ENCODE peak calls at places on chromosome 15, in eight cellular contexts. One of them, this sample, is unnamed.

GRCh38 chr15:67180514-67181191 is 73.8 kb downstream of the AAGAB start:
- DNase-seq in fibroblast of mammary gland: no peak
- DNase-seq in ovary: peak
- DNase-seq in choroid plexus epithelial cell: no peak
- DNase-seq in dorsolateral prefrontal cortex: peak
- DNase-seq in tibial artery: peak
- DNase-seq in BJ: no peak
- DNase-seq in GM12878: no peak
- DNase-seq in this sample: no peak

GRCh38 chr15:40846846-40847224 is 3.0 kb downstream of the SPINT1 start:
- DNase-seq in fibroblast of mammary gland: no peak
- DNase-seq in ovary: no peak
- DNase-seq in choroid plexus epithelial cell: no peak
- DNase-seq in dorsolateral prefrontal cortex: no peak
- DNase-seq in tibial artery: no peak
- DNase-seq in BJ: no peak
- DNase-seq in GM12878: no peak
- DNase-seq in this sample: no peak

GRCh38 chr15:50261979-50262378 is 3.5 kb downstream of the HDC start:
- DNase-seq in fibroblast of mammary gland: no peak
- DNase-seq in ovary: no peak
- DNase-seq in choroid plexus epithelial cell: no peak
- DNase-seq in dorsolateral prefrontal cortex: no peak
- DNase-seq in tibial artery: no peak
- DNase-seq in BJ: no peak
- DNase-seq in GM12878: no peak
- DNase-seq in this sample: no peak

GRCh38 chr15:34883042-34883441 is 86.5 kb downstream of the AQR start:
- DNase-seq in fibroblast of mammary gland: peak
- DNase-seq in ovary: no peak
- DNase-seq in choroid plexus epithelial cell: peak
- DNase-seq in dorsolateral prefrontal cortex: no peak
- DNase-seq in tibial artery: no peak
- DNase-seq in BJ: no peak
- DNase-seq in GM12878: no peak
- DNase-seq in this sample: peak

GRCh38 chr15:43534897-43535296 is 17.5 kb downstream of the MAP1A start:
- DNase-seq in fibroblast of mammary gland: no peak
- DNase-seq in ovary: no peak
- DNase-seq in choroid plexus epithelial cell: no peak
- DNase-seq in dorsolateral prefrontal cortex: no peak
- DNase-seq in tibial artery: no peak
- DNase-seq in BJ: no peak
- DNase-seq in GM12878: no peak
- DNase-seq in this sample: no peak

GRCh38 chr15:24039683-24040082 is 352.6 kb upstream of the NDN start:
- DNase-seq in fibroblast of mammary gland: no peak
- DNase-seq in ovary: no peak
- DNase-seq in choroid plexus epithelial cell: no peak
- DNase-seq in dorsolateral prefrontal cortex: no peak
- DNase-seq in tibial artery: no peak
- DNase-seq in BJ: no peak
- DNase-seq in GM12878: no peak
- DNase-seq in this sample: peak

GRCh38 chr15:98969126-98969735 is 38.4 kb downstream of the PGPEP1L start:
- DNase-seq in fibroblast of mammary gland: no peak
- DNase-seq in ovary: no peak
- DNase-seq in choroid plexus epithelial cell: no peak
- DNase-seq in dorsolateral prefrontal cortex: no peak
- DNase-seq in tibial artery: no peak
- DNase-seq in BJ: no peak
- DNase-seq in GM12878: no peak
- DNase-seq in this sample: no peak

GRCh38 chr15:92770641-92771040 is 115.1 kb upstream of the FAM174B start:
- DNase-seq in fibroblast of mammary gland: no peak
- DNase-seq in ovary: no peak
- DNase-seq in choroid plexus epithelial cell: no peak
- DNase-seq in dorsolateral prefrontal cortex: no peak
- DNase-seq in tibial artery: no peak
- DNase-seq in BJ: no peak
- DNase-seq in GM12878: no peak
- DNase-seq in this sample: no peak

GRCh38 chr15:31799711-31800321 is 230.5 kb upstream of the CHRNA7 start:
- DNase-seq in fibroblast of mammary gland: peak
- DNase-seq in ovary: no peak
- DNase-seq in choroid plexus epithelial cell: no peak
- DNase-seq in dorsolateral prefrontal cortex: no peak
- DNase-seq in tibial artery: no peak
- DNase-seq in BJ: no peak
- DNase-seq in GM12878: peak
- DNase-seq in this sample: no peak

GRCh38 chr15:86515625-86516024 is 436.0 kb downstream of the AGBL1 start:
- DNase-seq in fibroblast of mammary gland: no peak
- DNase-seq in ovary: no peak
- DNase-seq in choroid plexus epithelial cell: no peak
- DNase-seq in dorsolateral prefrontal cortex: no peak
- DNase-seq in tibial artery: no peak
- DNase-seq in BJ: no peak
- DNase-seq in GM12878: no peak
- DNase-seq in this sample: no peak

GRCh38 chr15:78749831-78750230 is 61.4 kb downstream of the ADAMTS7 start:
- DNase-seq in fibroblast of mammary gland: no peak
- DNase-seq in ovary: peak
- DNase-seq in choroid plexus epithelial cell: no peak
- DNase-seq in dorsolateral prefrontal cortex: peak
- DNase-seq in tibial artery: peak
- DNase-seq in BJ: no peak
- DNase-seq in GM12878: no peak
- DNase-seq in this sample: no peak

GRCh38 chr15:51121118-51121517 is 26.4 kb upstream of the TNFAIP8L3 start:
- DNase-seq in fibroblast of mammary gland: peak
- DNase-seq in ovary: peak
- DNase-seq in choroid plexus epithelial cell: peak
- DNase-seq in dorsolateral prefrontal cortex: no peak
- DNase-seq in tibial artery: peak
- DNase-seq in BJ: peak
- DNase-seq in GM12878: no peak
- DNase-seq in this sample: peak

GRCh38 chr15:89052474-89052873 is 35.8 kb upstream of the ABHD2 start:
- DNase-seq in fibroblast of mammary gland: peak
- DNase-seq in ovary: no peak
- DNase-seq in choroid plexus epithelial cell: peak
- DNase-seq in dorsolateral prefrontal cortex: no peak
- DNase-seq in tibial artery: no peak
- DNase-seq in BJ: peak
- DNase-seq in GM12878: no peak
- DNase-seq in this sample: peak

GRCh38 chr15:49831206-49831965 is 210.5 kb downstream of the DTWD1 start:
- DNase-seq in fibroblast of mammary gland: peak
- DNase-seq in ovary: no peak
- DNase-seq in choroid plexus epithelial cell: peak
- DNase-seq in dorsolateral prefrontal cortex: no peak
- DNase-seq in tibial artery: peak
- DNase-seq in BJ: peak
- DNase-seq in GM12878: no peak
- DNase-seq in this sample: peak

GRCh38 chr15:94760348-94760747 is 529.0 kb downstream of the MCTP2 start:
- DNase-seq in fibroblast of mammary gland: no peak
- DNase-seq in ovary: no peak
- DNase-seq in choroid plexus epithelial cell: no peak
- DNase-seq in dorsolateral prefrontal cortex: no peak
- DNase-seq in tibial artery: no peak
- DNase-seq in BJ: no peak
- DNase-seq in GM12878: no peak
- DNase-seq in this sample: no peak

GRCh38 chr15:98946301-98947255 is 61.0 kb downstream of the PGPEP1L start:
- DNase-seq in fibroblast of mammary gland: peak
- DNase-seq in ovary: no peak
- DNase-seq in choroid plexus epithelial cell: no peak
- DNase-seq in dorsolateral prefrontal cortex: no peak
- DNase-seq in tibial artery: peak
- DNase-seq in BJ: no peak
- DNase-seq in GM12878: no peak
- DNase-seq in this sample: no peak

GRCh38 chr15:82810863-82811421 is 1.5 kb downstream of the WHAMM start:
- DNase-seq in fibroblast of mammary gland: no peak
- DNase-seq in ovary: no peak
- DNase-seq in choroid plexus epithelial cell: peak
- DNase-seq in dorsolateral prefrontal cortex: no peak
- DNase-seq in tibial artery: no peak
- DNase-seq in BJ: no peak
- DNase-seq in GM12878: peak
- DNase-seq in this sample: peak
- H3K4me3 ChIP-seq in fibroblast of mammary gland: peak
- H3K4me3 ChIP-seq in ovary: peak
- H3K4me3 ChIP-seq in choroid plexus epithelial cell: peak
- H3K4me3 ChIP-seq in dorsolateral prefrontal cortex: peak
- H3K4me3 ChIP-seq in tibial artery: peak
- H3K4me3 ChIP-seq in BJ: peak
- H3K4me3 ChIP-seq in GM12878: peak
- H3K4me3 ChIP-seq in this sample: peak

DNA sequence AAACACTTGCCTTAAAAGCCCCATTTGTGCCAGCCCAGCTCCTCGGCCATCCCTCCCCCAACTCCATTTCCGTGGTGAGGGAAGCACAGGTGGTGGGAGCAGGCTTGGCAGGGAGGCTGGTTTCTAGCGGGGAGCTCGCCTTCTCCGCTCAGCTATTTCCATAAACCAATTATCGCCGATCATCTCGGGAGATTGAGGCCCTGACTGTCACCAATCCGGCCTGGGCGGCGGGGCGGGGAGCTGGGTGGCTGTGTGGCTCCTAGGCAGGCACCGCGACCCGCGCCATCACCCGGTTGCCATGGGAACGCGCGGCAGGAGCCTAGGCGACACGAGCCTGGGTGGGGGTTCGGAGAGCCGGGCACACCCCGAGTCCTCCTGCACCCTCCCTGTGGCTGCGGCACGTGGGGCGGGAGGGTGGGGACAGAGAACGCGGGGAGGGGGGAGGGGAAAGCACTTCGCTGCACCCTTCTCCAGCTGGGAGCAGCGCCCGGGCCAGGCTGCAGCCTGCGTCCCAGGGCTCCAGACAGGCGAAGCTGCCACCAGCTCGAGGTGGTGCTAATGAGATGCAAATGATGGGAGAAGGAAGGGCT is 9.3 kb downstream of the CCDC33 start:
- DNase-seq in fibroblast of mammary gland: no peak
- DNase-seq in ovary: no peak
- DNase-seq in choroid plexus epithelial cell: no peak
- DNase-seq in dorsolateral prefrontal cortex: peak
- DNase-seq in tibial artery: no peak
- DNase-seq in BJ: no peak
- DNase-seq in GM12878: no peak
- DNase-seq in this sample: no peak
- H3K4me3 ChIP-seq in fibroblast of mammary gland: no peak
- H3K4me3 ChIP-seq in ovary: no peak
- H3K4me3 ChIP-seq in choroid plexus epithelial cell: no peak
- H3K4me3 ChIP-seq in dorsolateral prefrontal cortex: peak
- H3K4me3 ChIP-seq in tibial artery: no peak
- H3K4me3 ChIP-seq in BJ: no peak
- H3K4me3 ChIP-seq in GM12878: no peak
- H3K4me3 ChIP-seq in this sample: no peak

GRCh38 chr15:72784233-72784876 is 797 bp upstream of the ADPGK start:
- DNase-seq in fibroblast of mammary gland: peak
- DNase-seq in ovary: peak
- DNase-seq in choroid plexus epithelial cell: peak
- DNase-seq in dorsolateral prefrontal cortex: no peak
- DNase-seq in tibial artery: no peak
- DNase-seq in BJ: peak
- DNase-seq in GM12878: peak
- DNase-seq in this sample: peak

GRCh38 chr15:72783563-72784232 is at the start of gene ADPGK:
- DNase-seq in fibroblast of mammary gland: peak
- DNase-seq in ovary: peak
- DNase-seq in choroid plexus epithelial cell: peak
- DNase-seq in dorsolateral prefrontal cortex: peak
- DNase-seq in tibial artery: peak
- DNase-seq in BJ: peak
- DNase-seq in GM12878: peak
- DNase-seq in this sample: peak

GRCh38 chr15:72782274-72782992 is 1.1 kb downstream of the ADPGK start:
- DNase-seq in fibroblast of mammary gland: peak
- DNase-seq in ovary: no peak
- DNase-seq in choroid plexus epithelial cell: peak
- DNase-seq in dorsolateral prefrontal cortex: no peak
- DNase-seq in tibial artery: no peak
- DNase-seq in BJ: no peak
- DNase-seq in GM12878: no peak
- DNase-seq in this sample: peak

GRCh38 chr15:72782993-72783562 is 480 bp downstream of the ADPGK start:
- DNase-seq in fibroblast of mammary gland: peak
- DNase-seq in ovary: no peak
- DNase-seq in choroid plexus epithelial cell: peak
- DNase-seq in dorsolateral prefrontal cortex: no peak
- DNase-seq in tibial artery: no peak
- DNase-seq in BJ: no peak
- DNase-seq in GM12878: peak
- DNase-seq in this sample: peak

DNA sequence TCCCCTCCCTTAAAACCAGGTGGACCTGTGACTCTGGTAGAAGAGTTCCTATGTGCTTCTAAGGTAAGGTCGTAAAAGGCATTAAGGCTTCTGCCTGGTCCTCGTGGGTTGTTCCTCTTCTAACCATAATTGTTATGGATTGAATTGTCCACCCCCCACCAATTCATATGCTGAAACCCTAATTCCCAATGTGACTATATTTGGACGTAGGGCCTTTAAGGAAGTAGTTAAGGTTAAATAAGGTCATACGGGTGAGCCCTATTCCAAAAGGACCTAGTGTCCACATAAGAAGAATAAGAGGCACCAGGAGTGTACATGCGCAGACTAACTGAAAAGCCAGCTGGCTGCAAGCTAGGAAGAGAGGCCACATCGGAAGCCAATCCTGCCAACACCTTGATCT is 1.9 kb downstream of the ADPGK start:
- DNase-seq in fibroblast of mammary gland: no peak
- DNase-seq in ovary: no peak
- DNase-seq in choroid plexus epithelial cell: no peak
- DNase-seq in dorsolateral prefrontal cortex: no peak
- DNase-seq in tibial artery: no peak
- DNase-seq in BJ: no peak
- DNase-seq in GM12878: no peak
- DNase-seq in this sample: no peak
- H3K4me3 ChIP-seq in fibroblast of mammary gland: no peak
- H3K4me3 ChIP-seq in ovary: no peak
- H3K4me3 ChIP-seq in choroid plexus epithelial cell: no peak
- H3K4me3 ChIP-seq in dorsolateral prefrontal cortex: peak
- H3K4me3 ChIP-seq in tibial artery: no peak
- H3K4me3 ChIP-seq in BJ: no peak
- H3K4me3 ChIP-seq in GM12878: peak
- H3K4me3 ChIP-seq in this sample: no peak

DNA sequence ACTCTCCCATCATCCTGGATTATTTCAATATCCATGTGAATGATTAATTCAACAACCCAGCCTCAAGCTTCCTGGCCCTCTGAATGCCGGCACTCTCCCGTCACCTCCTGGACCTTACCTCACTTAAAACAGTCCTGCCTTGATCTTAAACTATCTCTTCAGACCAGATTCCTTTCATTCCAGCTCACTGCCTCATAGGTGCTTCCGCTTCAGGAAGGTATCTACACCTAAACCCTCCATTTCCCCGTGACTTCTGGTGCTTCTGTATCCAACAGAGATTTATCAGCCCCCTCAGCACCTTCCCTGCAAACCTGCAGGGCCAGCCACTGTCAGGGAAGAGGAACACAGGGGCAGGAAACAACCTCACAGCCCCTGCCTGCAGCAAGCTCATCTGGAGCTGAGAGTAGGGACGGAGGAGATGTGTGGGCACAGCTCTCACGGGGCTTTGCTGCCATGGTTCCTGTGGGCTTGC is 98.9 kb upstream of the TJP1 start:
- DNase-seq in fibroblast of mammary gland: no peak
- DNase-seq in ovary: no peak
- DNase-seq in choroid plexus epithelial cell: no peak
- DNase-seq in dorsolateral prefrontal cortex: no peak
- DNase-seq in tibial artery: no peak
- DNase-seq in BJ: no peak
- DNase-seq in GM12878: no peak
- DNase-seq in this sample: no peak
- H3K4me3 ChIP-seq in fibroblast of mammary gland: no peak
- H3K4me3 ChIP-seq in ovary: no peak
- H3K4me3 ChIP-seq in choroid plexus epithelial cell: no peak
- H3K4me3 ChIP-seq in dorsolateral prefrontal cortex: no peak
- H3K4me3 ChIP-seq in tibial artery: no peak
- H3K4me3 ChIP-seq in BJ: no peak
- H3K4me3 ChIP-seq in GM12878: no peak
- H3K4me3 ChIP-seq in this sample: no peak

This sample was measured in cardiac fibroblast.